ENCODE peak calls at places on chromosomes 16 and 17, in eight cellular contexts. One of them, this sample, is unnamed.
A peak's percentile ranks its signal among the peaks of the same experiment; 100 is the strongest.

GRCh38 chr16:59164461-59164860 is 430.3 kb upstream of the GOT2 start:
- DNase-seq in COR-L47: no peak
- DNase-seq in mucosa of gallbladder: no peak
- DNase-seq in astrocyte of the spinal cord: no peak
- DNase-seq in ovary: no peak
- DNase-seq in SHP77 treated with DMSO at 0.1 percent for 48 hours: no peak
- DNase-seq in naive B cell: no peak
- DNase-seq in CD4-positive, alpha-beta T cell: no peak
- DNase-seq in this sample: no peak

GRCh38 chr16:2713523-2713922 is 6.5 kb downstream of the PRSS27 start:
- DNase-seq in COR-L47: no peak
- DNase-seq in mucosa of gallbladder: no peak
- DNase-seq in astrocyte of the spinal cord: no peak
- DNase-seq in ovary: no peak
- DNase-seq in SHP77 treated with DMSO at 0.1 percent for 48 hours: no peak
- DNase-seq in naive B cell: no peak
- DNase-seq in CD4-positive, alpha-beta T cell: no peak
- DNase-seq in this sample: no peak

GRCh38 chr16:66490774-66491715 is 58.9 kb downstream of the TK2 start:
- DNase-seq in COR-L47: no peak
- DNase-seq in mucosa of gallbladder: no peak
- DNase-seq in astrocyte of the spinal cord: no peak
- DNase-seq in ovary: no peak
- DNase-seq in SHP77 treated with DMSO at 0.1 percent for 48 hours: no peak
- DNase-seq in naive B cell: no peak
- DNase-seq in CD4-positive, alpha-beta T cell: no peak
- DNase-seq in this sample: peak; percentile 20

GRCh38 chr16:85126731-85127662 is 14.7 kb upstream of the CIBAR2 start:
- DNase-seq in COR-L47: no peak
- DNase-seq in mucosa of gallbladder: no peak
- DNase-seq in astrocyte of the spinal cord: peak; percentile 89
- DNase-seq in ovary: peak; percentile 70
- DNase-seq in SHP77 treated with DMSO at 0.1 percent for 48 hours: peak; percentile 35
- DNase-seq in naive B cell: no peak
- DNase-seq in CD4-positive, alpha-beta T cell: no peak
- DNase-seq in this sample: no peak

GRCh38 chr16:49399594-49400364 is 26.2 kb downstream of the C16orf78 start:
- DNase-seq in COR-L47: no peak
- DNase-seq in mucosa of gallbladder: no peak
- DNase-seq in astrocyte of the spinal cord: no peak
- DNase-seq in ovary: no peak
- DNase-seq in SHP77 treated with DMSO at 0.1 percent for 48 hours: no peak
- DNase-seq in naive B cell: no peak
- DNase-seq in CD4-positive, alpha-beta T cell: no peak
- DNase-seq in this sample: no peak

GRCh38 chr16:81625544-81626152 is 153.4 kb upstream of the PLCG2 start:
- DNase-seq in COR-L47: no peak
- DNase-seq in mucosa of gallbladder: peak; percentile 40
- DNase-seq in astrocyte of the spinal cord: peak; percentile 43
- DNase-seq in ovary: no peak
- DNase-seq in SHP77 treated with DMSO at 0.1 percent for 48 hours: no peak
- DNase-seq in naive B cell: no peak
- DNase-seq in CD4-positive, alpha-beta T cell: no peak
- DNase-seq in this sample: peak; percentile 71

GRCh38 chr17:76955191-76955590 is 87.0 kb downstream of the MGAT5B start:
- DNase-seq in COR-L47: no peak
- DNase-seq in mucosa of gallbladder: no peak
- DNase-seq in astrocyte of the spinal cord: no peak
- DNase-seq in ovary: no peak
- DNase-seq in SHP77 treated with DMSO at 0.1 percent for 48 hours: no peak
- DNase-seq in naive B cell: no peak
- DNase-seq in CD4-positive, alpha-beta T cell: no peak
- DNase-seq in this sample: no peak

GRCh38 chr17:83080641-83081560 is 1.5 kb downstream of the METRNL start:
- DNase-seq in COR-L47: no peak
- DNase-seq in mucosa of gallbladder: peak; percentile 38
- DNase-seq in astrocyte of the spinal cord: no peak
- DNase-seq in ovary: peak; percentile 54
- DNase-seq in SHP77 treated with DMSO at 0.1 percent for 48 hours: no peak
- DNase-seq in naive B cell: peak; percentile 71
- DNase-seq in CD4-positive, alpha-beta T cell: no peak
- DNase-seq in this sample: peak; percentile 66

GRCh38 chr17:9684955-9685621 is 39.8 kb downstream of the USP43 start:
- DNase-seq in COR-L47: peak; percentile 42
- DNase-seq in mucosa of gallbladder: peak; percentile 13
- DNase-seq in astrocyte of the spinal cord: peak; percentile 36
- DNase-seq in ovary: no peak
- DNase-seq in SHP77 treated with DMSO at 0.1 percent for 48 hours: no peak
- DNase-seq in naive B cell: no peak
- DNase-seq in CD4-positive, alpha-beta T cell: no peak
- DNase-seq in this sample: no peak

GRCh38 chr17:227581-228222 is 46.3 kb upstream of the DOC2B start:
- DNase-seq in COR-L47: no peak
- DNase-seq in mucosa of gallbladder: no peak
- DNase-seq in astrocyte of the spinal cord: no peak
- DNase-seq in ovary: no peak
- DNase-seq in SHP77 treated with DMSO at 0.1 percent for 48 hours: no peak
- DNase-seq in naive B cell: no peak
- DNase-seq in CD4-positive, alpha-beta T cell: no peak
- DNase-seq in this sample: no peak

GRCh38 chr17:19361975-19362292 is 589 bp downstream of the B9D1 start:
- DNase-seq in COR-L47: no peak
- DNase-seq in mucosa of gallbladder: no peak
- DNase-seq in astrocyte of the spinal cord: no peak
- DNase-seq in ovary: no peak
- DNase-seq in SHP77 treated with DMSO at 0.1 percent for 48 hours: no peak
- DNase-seq in naive B cell: no peak
- DNase-seq in CD4-positive, alpha-beta T cell: no peak
- DNase-seq in this sample: no peak

This sample was measured in left ventricle myocardium superior.